ENCODE peak calls at places on chromosomes 4 and X, in nine cellular contexts. Z, N, C, K, O, J, F, E and L are unnamed samples.

GRCh38 chr4:52659722-52660261 is 691 bp upstream of the USP46 start:
- DNase-seq in Z (peak; percentile 84), N (peak; percentile 43), C (peak; percentile 42), K (no peak), O (peak; percentile 68), J (peak; percentile 26), F (peak; percentile 87), E (no peak), L (no peak)

GRCh38 chr4:90103991-90104390 is 23.2 kb upstream of the CCSER1 start:
- DNase-seq in Z (no peak), N (no peak), C (no peak), K (no peak), O (no peak), J (no peak), F (no peak), E (no peak), L (no peak)

GRCh38 chrX:14030248-14030592 is 528 bp upstream of the GEMIN8 start:
- DNase-seq in Z (no peak), N (no peak), C (no peak), K (no peak), O (no peak), J (no peak), F (no peak), E (no peak), L (no peak)

GRCh38 chr4:88585908-88586307 is 6.4 kb upstream of the HERC3 start:
- DNase-seq in Z (no peak), N (no peak), C (no peak), K (no peak), O (no peak), J (no peak), F (no peak), E (no peak), L (no peak)

GRCh38 chr4:95129708-95130343 is 372.1 kb downstream of the BMPR1B start:
- DNase-seq in Z (no peak), N (no peak), C (no peak), K (no peak), O (peak; percentile 14), J (no peak), F (no peak), E (no peak), L (no peak)

GRCh38 chr4:58413849-58414248 is 1303.7 kb upstream of the IGFBP7 start:
- DNase-seq in Z (no peak), N (no peak), C (no peak), K (no peak), O (no peak), J (no peak), F (no peak), E (no peak), L (no peak)

GRCh38 chr4:71870456-71870855 is 86.6 kb upstream of the GC start:
- DNase-seq in Z (no peak), N (no peak), C (no peak), K (no peak), O (no peak), J (no peak), F (no peak), E (no peak), L (no peak)

GRCh38 chrX:101749436-101749835 is 89.8 kb upstream of the ARMCX2 start:
- DNase-seq in Z (no peak), N (no peak), C (no peak), K (no peak), O (no peak), J (no peak), F (no peak), E (no peak), L (no peak)

GRCh38 chr4:2483237-2483636 is 14.3 kb downstream of the RNF4 start:
- DNase-seq in Z (no peak), N (no peak), C (no peak), K (no peak), O (no peak), J (no peak), F (no peak), E (no peak), L (no peak)

DNA sequence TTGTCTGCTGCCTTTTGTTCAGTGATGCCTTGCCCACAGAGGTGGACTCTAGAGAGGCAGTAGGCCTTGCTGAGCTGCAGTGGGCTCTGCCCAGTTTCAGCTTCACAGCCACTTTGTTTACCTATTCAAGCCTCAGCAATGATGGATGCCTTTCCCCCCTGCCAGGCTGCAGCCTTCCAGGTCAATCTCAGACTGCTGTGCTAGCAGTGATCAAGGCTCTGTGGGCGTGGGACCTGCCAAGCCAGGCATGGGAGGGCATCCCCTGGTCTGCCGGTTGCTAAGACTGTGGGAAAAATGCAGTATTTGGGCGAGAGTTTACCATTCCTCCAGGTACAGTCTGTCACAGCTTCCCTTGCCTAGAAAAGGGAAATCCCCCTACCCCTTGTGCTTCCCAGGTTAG is 175.2 kb upstream of the PBDC1 start:
- DNase-seq in Z (no peak), N (no peak), C (no peak), K (no peak), O (no peak), J (no peak), F (no peak), E (no peak), L (no peak)
- TF ChIP-seq CTCF in Z (no peak), N (no peak), C (no peak), K (no peak), O (no peak), J (no peak), F (no peak), E (no peak), L (no peak)

GRCh38 chrX:139762400-139763183 is 54.6 kb upstream of the MCF2 start:
- DNase-seq in Z (no peak), N (no peak), C (no peak), K (no peak), O (no peak), J (no peak), F (no peak), E (no peak), L (no peak)
- TF ChIP-seq CTCF in Z (no peak), N (no peak), C (no peak), K (no peak), O (no peak), J (no peak), F (no peak), E (no peak), L (no peak)

DNA sequence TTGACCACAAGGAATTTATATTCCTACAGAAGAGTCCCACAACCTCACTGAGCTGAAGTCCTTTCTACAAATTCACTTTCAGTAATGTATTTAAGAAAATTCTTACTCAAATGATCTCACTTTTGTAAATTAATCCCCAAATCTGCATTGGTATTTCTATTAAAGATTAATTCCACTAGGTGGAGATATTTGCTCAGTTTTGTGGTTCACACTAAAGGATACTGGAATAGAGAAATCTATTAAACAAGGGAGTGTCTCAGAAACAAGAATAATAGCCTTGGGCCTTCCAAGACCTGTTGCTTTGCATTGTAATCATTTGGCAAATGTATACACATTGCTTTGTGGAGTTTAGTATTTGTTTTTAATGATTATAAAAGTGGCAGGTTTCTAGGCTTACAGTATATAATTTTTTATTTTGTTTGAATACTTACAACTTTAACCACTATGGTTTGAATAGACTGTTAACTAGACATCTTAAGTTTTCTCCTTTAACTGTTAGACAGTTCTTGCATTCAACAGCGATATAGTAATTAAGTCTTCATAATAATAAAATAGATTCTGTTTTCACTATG is 25.9 kb downstream of the CFAP299 start:
- DNase-seq in Z (no peak), N (no peak), C (no peak), K (no peak), O (no peak), J (no peak), F (no peak), E (no peak), L (no peak)
- TF ChIP-seq CTCF in Z (no peak), N (peak; percentile 59), C (peak; percentile 70), K (no peak), O (peak; percentile 19), J (peak; percentile 63), F (peak; percentile 28), E (peak; percentile 65), L (peak; percentile 57)

DNA sequence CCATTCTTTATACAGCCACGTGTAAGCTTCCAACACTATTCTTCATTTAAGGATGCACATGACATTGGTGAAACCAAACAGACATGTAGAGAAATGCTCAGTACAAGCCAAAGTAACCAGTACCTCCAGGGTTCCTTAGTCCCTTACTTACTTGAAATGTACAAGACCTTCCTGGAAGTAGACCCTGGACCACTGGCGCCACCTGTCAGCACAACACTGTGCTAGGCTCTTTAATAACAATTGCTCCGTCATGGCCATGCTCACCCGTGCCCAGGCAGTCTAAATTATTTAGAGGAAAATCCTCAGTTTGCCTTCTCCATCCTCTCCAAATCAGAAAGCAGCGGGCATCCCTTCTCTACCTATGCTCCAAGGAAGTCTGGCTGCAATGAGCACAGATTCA is 52.7 kb downstream of the ADGRA3 start:
- DNase-seq in Z (peak; percentile 52), N (no peak), C (no peak), K (no peak), O (no peak), J (no peak), F (no peak), E (no peak), L (no peak)
- TF ChIP-seq CTCF in Z (no peak), N (no peak), C (no peak), K (no peak), O (no peak), J (no peak), F (no peak), E (no peak), L (no peak)

DNA sequence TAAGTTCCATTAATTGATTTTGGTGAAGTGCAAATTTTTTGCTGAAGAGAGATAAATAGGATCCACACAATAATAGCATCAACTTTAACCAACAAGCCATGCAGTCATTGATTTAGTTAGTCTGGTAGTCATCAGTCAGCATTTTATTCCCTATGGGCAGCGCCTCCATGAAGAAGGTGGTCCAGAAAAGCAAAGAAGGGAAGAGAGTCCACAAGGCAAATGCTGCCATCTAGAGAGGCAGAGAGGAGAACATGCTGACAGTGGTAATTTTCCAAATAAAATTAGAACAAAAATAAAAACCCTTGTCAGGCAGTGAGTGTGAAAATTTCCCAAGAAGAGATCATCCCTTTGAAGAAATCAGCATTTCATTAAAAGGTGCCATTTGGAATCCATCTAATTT is 366.7 kb upstream of the FAM241A start:
- DNase-seq in Z (no peak), N (no peak), C (no peak), K (no peak), O (no peak), J (no peak), F (no peak), E (no peak), L (no peak)
- TF ChIP-seq CTCF in Z (no peak), N (peak; percentile 12), C (no peak), K (no peak), O (no peak), J (no peak), F (no peak), E (no peak), L (no peak)

DNA sequence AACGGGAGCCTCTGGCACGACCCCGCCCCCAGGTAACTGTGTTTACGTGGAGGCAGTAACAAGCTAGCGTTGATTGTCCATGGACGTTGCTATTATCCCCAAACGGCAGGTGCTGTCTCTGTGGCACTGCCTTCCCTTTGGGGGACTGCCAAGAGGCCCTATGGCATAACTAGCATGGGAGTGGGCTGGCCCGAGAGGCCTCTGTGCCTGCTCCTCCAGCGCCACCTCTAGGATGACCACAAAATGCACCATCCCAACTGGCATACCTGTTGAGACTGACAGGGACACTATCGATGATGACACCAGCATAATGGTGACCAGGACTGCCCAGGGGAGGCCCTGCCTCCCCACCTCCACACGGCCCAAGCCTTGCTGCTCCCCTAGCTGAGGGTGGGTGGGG is 1.5 kb downstream of the SRPK3 start:
- DNase-seq in Z (no peak), N (no peak), C (no peak), K (no peak), O (no peak), J (no peak), F (no peak), E (no peak), L (no peak)
- TF ChIP-seq CTCF in Z (no peak), N (no peak), C (no peak), K (no peak), O (no peak), J (no peak), F (no peak), E (no peak), L (no peak)